ENCODE peak calls at places on chromosomes 13 and 19, in four cellular contexts. J is fibroblast of the aortic adventitia, X is neural crest cell, H is AG10803. F is an unnamed sample.

GRCh38 chr13:113882266-113882627 is 18.4 kb upstream of the GAS6 start:
- DNase-seq in J (peak), X (no peak), H (no peak), F (no peak)

GRCh38 chr13:75679459-75679858 is 43.3 kb downstream of the LMO7 start:
- DNase-seq in J (no peak), X (no peak), H (no peak), F (no peak)

GRCh38 chr19:1098177-1099051 is 3.2 kb upstream of the POLR2E start:
- DNase-seq in J (peak), X (no peak), H (peak), F (no peak)

GRCh38 chr13:45500492-45501174 is 35.9 kb downstream of the COG3 start:
- DNase-seq in J (peak), X (no peak), H (peak), F (peak)

GRCh38 chr19:47633516-47633915 is 24.6 kb downstream of the BICRA start:
- DNase-seq in J (no peak), X (no peak), H (no peak), F (no peak)

GRCh38 chr13:102280366-102280765 is 121.5 kb downstream of the FGF14 start:
- DNase-seq in J (no peak), X (no peak), H (no peak), F (no peak)

GRCh38 chr19:54191671-54192453 is 754 bp downstream of the TSEN34 start:
- DNase-seq in J (peak), X (no peak), H (no peak), F (no peak)

GRCh38 chr19:32251634-32252332 is 93.6 kb upstream of the ZNF507 start:
- DNase-seq in J (no peak), X (no peak), H (no peak), F (no peak)

GRCh38 chr13:30805603-30806011 is 70.3 kb downstream of the ALOX5AP start:
- DNase-seq in J (no peak), X (peak), H (no peak), F (no peak)

GRCh38 chr13:41428155-41428554 is 29.2 kb upstream of the RGCC start:
- DNase-seq in J (no peak), X (no peak), H (no peak), F (no peak)

GRCh38 chr19:35460608-35461007 is 12.6 kb downstream of the FFAR2 start:
- DNase-seq in J (no peak), X (no peak), H (no peak), F (no peak)

GRCh38 chr19:41411682-41412265 is 14.2 kb downstream of the BCKDHA start:
- DNase-seq in J (no peak), X (no peak), H (no peak), F (no peak)

GRCh38 chr19:35554076-35554475 is 8.7 kb downstream of the TMEM147 start:
- DNase-seq in J (no peak), X (no peak), H (no peak), F (no peak)